ENCODE peak calls at places on chromosome 9, in five cellular contexts. K, L, F, W and D are unnamed samples.

GRCh38 chr9:110623462-110624025 is 44.0 kb upstream of the SVEP1 start:
- DNase-seq in K (peak; percentile 54), L (no peak), F (no peak), W (peak; percentile 60), D (peak; percentile 51)

GRCh38 chr9:115210699-115211098 is 92.7 kb upstream of the TNC start:
- DNase-seq in W (no peak), L (no peak), F (no peak), K (no peak), D (no peak)

GRCh38 chr9:133709716-133710571 is 28.2 kb downstream of the SARDH start:
- DNase-seq in W (no peak), K (no peak), F (no peak), L (no peak), D (no peak)

GRCh38 chr9:98326402-98327248 is 71.2 kb upstream of the TBC1D2 start:
- DNase-seq in K (no peak), L (no peak), F (no peak), W (peak; percentile 77), D (no peak)

GRCh38 chr9:14089051-14089798 is 224.7 kb downstream of the NFIB start:
- DNase-seq in W (no peak), F (no peak), L (no peak), K (no peak), D (no peak)

GRCh38 chr9:118059520-118060278 is 355.5 kb downstream of the TLR4 start:
- DNase-seq in L (no peak), F (peak; percentile 4), W (peak; percentile 3), K (peak; percentile 2), D (peak; percentile 33)

GRCh38 chr9:136050706-136051567 is 44.2 kb downstream of the NACC2 start:
- DNase-seq in L (no peak), W (no peak), K (peak; percentile 31), F (no peak), D (peak; percentile 4)

GRCh38 chr9:33471361-33471760 is 2.4 kb downstream of the NOL6 start:
- DNase-seq in F (no peak), K (no peak), L (no peak), W (no peak), D (no peak)

GRCh38 chr9:116286287-116286686 is 132.7 kb downstream of the PAPPA start:
- DNase-seq in W (no peak), F (no peak), K (no peak), L (no peak), D (no peak)

GRCh38 chr9:3285365-3286161 is 240.2 kb downstream of the RFX3 start:
- DNase-seq in K (peak; percentile 18), F (no peak), W (peak; percentile 71), L (no peak), D (peak; percentile 3)

GRCh38 chr9:87750726-87751125 is 24.8 kb downstream of the CTSL start:
- DNase-seq in W (no peak), L (no peak), K (no peak), F (no peak), D (no peak)

GRCh38 chr9:136602193-136602885 is 56.5 kb upstream of the NOTCH1 start:
- DNase-seq in F (no peak), W (no peak), K (no peak), L (no peak), D (no peak)

GRCh38 chr9:70049672-70050271 is 6.1 kb downstream of the MAMDC2 start:
- DNase-seq in F (no peak), W (peak; percentile 67), K (peak; percentile 73), L (no peak), D (no peak)

GRCh38 chr9:34989946-34990635 is 546 bp downstream of the DNAJB5 start:
- DNase-seq in F (peak; percentile 40), W (peak; percentile 22), L (peak; percentile 36), K (peak; percentile 78), D (no peak)

GRCh38 chr9:131667576-131667975 is 72.3 kb downstream of the RAPGEF1 start:
- DNase-seq in F (no peak), W (peak; percentile 36), K (no peak), L (no peak), D (no peak)

GRCh38 chr9:4489562-4489918 is 728 bp upstream of the SLC1A1 start:
- DNase-seq in W (peak; percentile 23), L (no peak), K (peak; percentile 70), F (no peak), D (no peak)

GRCh38 chr9:38352716-38353334 is 39.7 kb upstream of the ALDH1B1 start:
- DNase-seq in K (no peak), L (no peak), W (peak; percentile 27), F (no peak), D (no peak)

GRCh38 chr9:93126151-93126781 is 7.8 kb downstream of the NINJ1 start:
- DNase-seq in K (no peak), F (no peak), L (no peak), W (no peak), D (no peak)

GRCh38 chr9:33718987-33719386 is 76.4 kb upstream of the PRSS3 start:
- DNase-seq in W (peak; percentile 3), F (no peak), K (no peak), L (no peak), D (no peak)

GRCh38 chr9:35661756-35662350 is 3.1 kb downstream of the ARHGEF39 start:
- DNase-seq in F (no peak), K (no peak), W (no peak), L (no peak), D (no peak)

GRCh38 chr9:35423499-35423898 is 66.4 kb upstream of the RUSC2 start:
- DNase-seq in W (no peak), F (no peak), L (no peak), K (no peak), D (peak; percentile 84)

GRCh38 chr9:87872079-87872624 is 10.5 kb upstream of the SPATA31E1 start:
- DNase-seq in K (no peak), F (no peak), W (peak; percentile 29), L (no peak), D (no peak)

GRCh38 chr9:100554935-100555401 is 22.9 kb upstream of the CAVIN4 start:
- DNase-seq in K (no peak), L (peak; percentile 9), W (peak; percentile 49), F (no peak), D (no peak)

GRCh38 chr9:78892182-78892581 is 595.3 kb downstream of the PSAT1 start:
- DNase-seq in K (no peak), L (no peak), F (no peak), W (no peak), D (no peak)

GRCh38 chr9:101414839-101415238 is 16.2 kb downstream of the ZNF189 start:
- DNase-seq in F (no peak), L (no peak), W (no peak), K (no peak), D (no peak)

GRCh38 chr9:32741706-32742105 is 41.6 kb upstream of the TMEM215 start:
- DNase-seq in F (no peak), L (no peak), W (no peak), K (no peak), D (no peak)

GRCh38 chr9:121277518-121278275 is 9.7 kb downstream of the GSN start:
- DNase-seq in F (no peak), K (peak; percentile 29), W (peak; percentile 77), L (no peak), D (peak; percentile 30)

GRCh38 chr9:37424686-37425297 is 2.3 kb downstream of the GRHPR start:
- DNase-seq in W (no peak), F (no peak), L (no peak), K (no peak), D (no peak)

GRCh38 chr9:101536351-101536750 is 2.7 kb downstream of the RNF20 start:
- DNase-seq in F (no peak), L (no peak), K (peak; percentile 33), W (peak; percentile 61), D (no peak)

GRCh38 chr9:12091865-12092527 is 601.2 kb upstream of the TYRP1 start:
- DNase-seq in W (no peak), K (no peak), L (no peak), F (no peak), D (no peak)

GRCh38 chr9:80004687-80005086 is 432.9 kb downstream of the TLE4 start:
- DNase-seq in L (no peak), W (no peak), K (no peak), F (no peak), D (peak; percentile 22)

GRCh38 chr9:17063535-17064135 is 71.2 kb upstream of the CNTLN start:
- DNase-seq in K (peak; percentile 64), W (peak; percentile 55), F (no peak), L (no peak), D (peak; percentile 55)

GRCh38 chr9:107487521-107488399 is 1.8 kb downstream of the KLF4 start:
- DNase-seq in L (no peak), W (peak; percentile 61), F (no peak), K (peak; percentile 53), D (no peak)

GRCh38 chr9:124360277-124360676 is 55.0 kb downstream of the PSMB7 start:
- DNase-seq in K (no peak), W (no peak), F (no peak), L (no peak), D (no peak)

GRCh38 chr9:37953204-37953774 is 49.4 kb upstream of the SLC25A51 start:
- DNase-seq in W (no peak), F (no peak), L (no peak), K (no peak), D (peak; percentile 65)

GRCh38 chr9:79382468-79382867 is 189.3 kb upstream of the TLE4 start:
- DNase-seq in K (no peak), W (peak; percentile 14), F (no peak), L (no peak), D (no peak)

GRCh38 chr9:83355729-83356128 is 182.5 kb downstream of the FRMD3 start:
- DNase-seq in L (no peak), K (no peak), F (no peak), W (peak; percentile 14), D (no peak)

GRCh38 chr9:13750061-13750460 is 470.6 kb upstream of the MPDZ start:
- DNase-seq in K (peak; percentile 65), L (no peak), W (peak; percentile 83), F (no peak), D (peak; percentile 70)

GRCh38 chr9:112041536-112042243 is 133.4 kb downstream of the SUSD1 start:
- DNase-seq in W (peak; percentile 100), F (no peak), L (no peak), K (peak; percentile 90), D (peak; percentile 99)